ENCODE peak calls at places on chromosomes 12 and 14, in five cellular contexts. One of them, this sample, is unnamed. For H3K4me1, the result is how much of the 10 kb centered on the place peaks cover.

GRCh38 chr14:24630872-24631477 is 3.0 kb downstream of the GZMB start:
- DNase-seq in HCT116: no peak
- DNase-seq in stomach: peak
- DNase-seq in CD4-positive, alpha-beta memory T cell: no peak
- DNase-seq in heart right ventricle: no peak
- DNase-seq in this sample: no peak

GRCh38 chr14:72745991-72746980 is 147.6 kb downstream of the DPF3 start:
- DNase-seq in HCT116: no peak
- DNase-seq in stomach: peak
- DNase-seq in CD4-positive, alpha-beta memory T cell: no peak
- DNase-seq in heart right ventricle: no peak
- DNase-seq in this sample: no peak

GRCh38 chr12:6959376-6960290 is 8.5 kb downstream of the PTPN6 start:
- DNase-seq in CD4-positive, alpha-beta memory T cell: no peak
- DNase-seq in stomach: no peak
- DNase-seq in HCT116: no peak
- DNase-seq in heart right ventricle: peak
- DNase-seq in this sample: no peak

GRCh38 chr14:65210118-65210826 is 108.0 kb upstream of the MAX start:
- DNase-seq in CD4-positive, alpha-beta memory T cell: no peak
- DNase-seq in HCT116: no peak
- DNase-seq in heart right ventricle: no peak
- DNase-seq in stomach: no peak
- DNase-seq in this sample: peak

GRCh38 chr12:49644620-49644994 is 21.2 kb downstream of the PRPF40B start:
- DNase-seq in CD4-positive, alpha-beta memory T cell: peak
- DNase-seq in HCT116: peak
- DNase-seq in stomach: peak
- DNase-seq in heart right ventricle: peak
- DNase-seq in this sample: peak

GRCh38 chr14:64200170-64200569 is 94.0 kb downstream of the ESR2 start:
- DNase-seq in CD4-positive, alpha-beta memory T cell: no peak
- DNase-seq in HCT116: no peak
- DNase-seq in stomach: no peak
- DNase-seq in heart right ventricle: peak
- DNase-seq in this sample: no peak

GRCh38 chr12:78290606-78291345 is 460.1 kb downstream of the NAV3 start:
- DNase-seq in HCT116: no peak
- DNase-seq in heart right ventricle: no peak
- DNase-seq in stomach: no peak
- DNase-seq in CD4-positive, alpha-beta memory T cell: no peak
- DNase-seq in this sample: no peak

GRCh38 chr12:107386569-107386968 is 293.2 kb upstream of the CRY1 start:
- DNase-seq in CD4-positive, alpha-beta memory T cell: no peak
- DNase-seq in stomach: no peak
- DNase-seq in heart right ventricle: no peak
- DNase-seq in HCT116: no peak
- DNase-seq in this sample: no peak

GRCh38 chr12:22014783-22015144 is 31.3 kb upstream of the CMAS start:
- DNase-seq in CD4-positive, alpha-beta memory T cell: no peak
- DNase-seq in HCT116: no peak
- DNase-seq in stomach: no peak
- DNase-seq in heart right ventricle: peak
- DNase-seq in this sample: no peak

GRCh38 chr14:55585854-55586253 is 5.8 kb downstream of the KTN1 start:
- DNase-seq in stomach: no peak
- DNase-seq in CD4-positive, alpha-beta memory T cell: no peak
- DNase-seq in HCT116: no peak
- DNase-seq in heart right ventricle: no peak
- DNase-seq in this sample: no peak

GRCh38 chr14:94081386-94081820 is 293 bp downstream of the IFI27L1 start:
- DNase-seq in CD4-positive, alpha-beta memory T cell: no peak
- DNase-seq in HCT116: no peak
- DNase-seq in heart right ventricle: no peak
- DNase-seq in stomach: no peak
- DNase-seq in this sample: peak

GRCh38 chr12:129589503-129589902 is 314.3 kb downstream of the TMEM132D start:
- DNase-seq in CD4-positive, alpha-beta memory T cell: no peak
- DNase-seq in heart right ventricle: no peak
- DNase-seq in HCT116: no peak
- DNase-seq in stomach: no peak
- DNase-seq in this sample: no peak

GRCh38 chr12:113418213-113418879 is 3.8 kb upstream of the SDSL start:
- DNase-seq in stomach: no peak
- DNase-seq in HCT116: no peak
- DNase-seq in CD4-positive, alpha-beta memory T cell: no peak
- DNase-seq in heart right ventricle: peak
- DNase-seq in this sample: no peak

GRCh38 chr12:105523164-105524057 is 192.9 kb downstream of the C12orf75 start:
- DNase-seq in heart right ventricle: peak
- DNase-seq in CD4-positive, alpha-beta memory T cell: no peak
- DNase-seq in HCT116: no peak
- DNase-seq in stomach: no peak
- DNase-seq in this sample: no peak

GRCh38 chr12:111409403-111410228 is 3.9 kb downstream of the SH2B3 start:
- DNase-seq in HCT116: no peak
- DNase-seq in heart right ventricle: peak
- DNase-seq in stomach: no peak
- DNase-seq in CD4-positive, alpha-beta memory T cell: peak
- DNase-seq in this sample: no peak

GRCh38 chr14:32601908-32602307 is 272.8 kb downstream of the AKAP6 start:
- DNase-seq in stomach: no peak
- DNase-seq in HCT116: no peak
- DNase-seq in heart right ventricle: no peak
- DNase-seq in CD4-positive, alpha-beta memory T cell: no peak
- DNase-seq in this sample: no peak

GRCh38 chr14:43669355-43669754 is 837.7 kb downstream of the FSCB start:
- DNase-seq in stomach: no peak
- DNase-seq in CD4-positive, alpha-beta memory T cell: no peak
- DNase-seq in heart right ventricle: no peak
- DNase-seq in HCT116: no peak
- DNase-seq in this sample: no peak

GRCh38 chr14:22657861-22658260 is 13.7 kb upstream of the OR6J1 start:
- DNase-seq in CD4-positive, alpha-beta memory T cell: no peak
- DNase-seq in stomach: no peak
- DNase-seq in HCT116: no peak
- DNase-seq in heart right ventricle: no peak
- DNase-seq in this sample: peak

GRCh38 chr12:11753151-11753501 is 103.7 kb downstream of the ETV6 start:
- DNase-seq in HCT116: no peak
- DNase-seq in heart right ventricle: no peak
- DNase-seq in CD4-positive, alpha-beta memory T cell: no peak
- DNase-seq in stomach: no peak
- DNase-seq in this sample: peak

GRCh38 chr14:80762829-80763228 is 178.7 kb downstream of the CEP128 start:
- DNase-seq in heart right ventricle: no peak
- DNase-seq in stomach: no peak
- DNase-seq in CD4-positive, alpha-beta memory T cell: no peak
- DNase-seq in HCT116: no peak
- DNase-seq in this sample: no peak

GRCh38 chr12:1195513-1195912 is 204.5 kb downstream of the ERC1 start:
- DNase-seq in CD4-positive, alpha-beta memory T cell: no peak
- DNase-seq in HCT116: no peak
- DNase-seq in heart right ventricle: no peak
- DNase-seq in stomach: no peak
- DNase-seq in this sample: no peak
- H3K4me1 ChIP-seq in CD4-positive, alpha-beta memory T cell: under half
- H3K4me1 ChIP-seq in HCT116: under half
- H3K4me1 ChIP-seq in heart right ventricle: under half
- H3K4me1 ChIP-seq in stomach: under half
- H3K4me1 ChIP-seq in this sample: under half

GRCh38 chr12:51973560-51973959 is 22.1 kb downstream of the ACVR1B start:
- DNase-seq in heart right ventricle: no peak
- DNase-seq in CD4-positive, alpha-beta memory T cell: no peak
- DNase-seq in HCT116: no peak
- DNase-seq in stomach: no peak
- DNase-seq in this sample: no peak

GRCh38 chr12:51976376-51977160 is 25.1 kb downstream of the ACVR1B start:
- DNase-seq in stomach: no peak
- DNase-seq in heart right ventricle: no peak
- DNase-seq in CD4-positive, alpha-beta memory T cell: no peak
- DNase-seq in HCT116: no peak
- DNase-seq in this sample: no peak

GRCh38 chr12:51975196-51975595 is 23.7 kb downstream of the ACVR1B start:
- DNase-seq in CD4-positive, alpha-beta memory T cell: no peak
- DNase-seq in stomach: no peak
- DNase-seq in heart right ventricle: no peak
- DNase-seq in HCT116: no peak
- DNase-seq in this sample: no peak

GRCh38 chr12:51972849-51973273 is 21.4 kb downstream of the ACVR1B start:
- DNase-seq in HCT116: no peak
- DNase-seq in stomach: peak
- DNase-seq in heart right ventricle: no peak
- DNase-seq in CD4-positive, alpha-beta memory T cell: peak
- DNase-seq in this sample: no peak

GRCh38 chr12:51974646-51975045 is 23.1 kb downstream of the ACVR1B start:
- DNase-seq in CD4-positive, alpha-beta memory T cell: no peak
- DNase-seq in heart right ventricle: no peak
- DNase-seq in HCT116: no peak
- DNase-seq in stomach: no peak
- DNase-seq in this sample: no peak
- H3K4me1 ChIP-seq in CD4-positive, alpha-beta memory T cell: half or more
- H3K4me1 ChIP-seq in heart right ventricle: under half
- H3K4me1 ChIP-seq in HCT116: under half
- H3K4me1 ChIP-seq in stomach: half or more
- H3K4me1 ChIP-seq in this sample: under half

DNA sequence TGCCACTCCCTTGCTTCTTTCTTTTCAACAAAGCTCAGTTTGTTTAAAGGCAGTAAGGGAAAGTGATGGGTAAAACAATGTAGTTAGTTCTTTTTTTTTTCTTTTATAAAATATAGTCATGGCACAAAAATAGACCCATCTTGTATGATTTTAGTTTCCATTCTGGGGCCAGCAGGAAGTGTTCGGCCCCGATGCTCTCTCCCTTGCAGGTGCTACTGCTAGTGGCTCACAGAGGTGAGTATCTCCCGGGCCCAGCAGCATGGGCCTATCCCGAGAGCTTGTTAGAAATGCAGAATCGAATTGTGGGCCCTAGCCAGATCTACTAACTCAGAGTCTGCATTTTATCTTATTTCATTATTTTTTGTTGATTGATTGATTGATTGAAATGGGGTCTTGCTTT is 78.7 kb downstream of the SYNE3 start:
- DNase-seq in heart right ventricle: no peak
- DNase-seq in HCT116: no peak
- DNase-seq in CD4-positive, alpha-beta memory T cell: no peak
- DNase-seq in stomach: no peak
- DNase-seq in this sample: peak
- H3K4me1 ChIP-seq in heart right ventricle: under half
- H3K4me1 ChIP-seq in HCT116: under half
- H3K4me1 ChIP-seq in CD4-positive, alpha-beta memory T cell: under half
- H3K4me1 ChIP-seq in stomach: under half
- H3K4me1 ChIP-seq in this sample: under half

GRCh38 chr12:41439858-41440257 is 251.7 kb downstream of the PDZRN4 start:
- DNase-seq in CD4-positive, alpha-beta memory T cell: no peak
- DNase-seq in HCT116: no peak
- DNase-seq in heart right ventricle: no peak
- DNase-seq in stomach: no peak
- DNase-seq in this sample: peak

GRCh38 chr12:41442905-41443304 is 254.8 kb downstream of the PDZRN4 start:
- DNase-seq in heart right ventricle: no peak
- DNase-seq in HCT116: no peak
- DNase-seq in CD4-positive, alpha-beta memory T cell: no peak
- DNase-seq in stomach: no peak
- DNase-seq in this sample: no peak

GRCh38 chr12:41437578-41437977 is 249.5 kb downstream of the PDZRN4 start:
- DNase-seq in HCT116: no peak
- DNase-seq in CD4-positive, alpha-beta memory T cell: no peak
- DNase-seq in stomach: no peak
- DNase-seq in heart right ventricle: no peak
- DNase-seq in this sample: peak

GRCh38 chr12:41439134-41439533 is 251.0 kb downstream of the PDZRN4 start:
- DNase-seq in HCT116: no peak
- DNase-seq in CD4-positive, alpha-beta memory T cell: no peak
- DNase-seq in stomach: no peak
- DNase-seq in heart right ventricle: no peak
- DNase-seq in this sample: peak

DNA sequence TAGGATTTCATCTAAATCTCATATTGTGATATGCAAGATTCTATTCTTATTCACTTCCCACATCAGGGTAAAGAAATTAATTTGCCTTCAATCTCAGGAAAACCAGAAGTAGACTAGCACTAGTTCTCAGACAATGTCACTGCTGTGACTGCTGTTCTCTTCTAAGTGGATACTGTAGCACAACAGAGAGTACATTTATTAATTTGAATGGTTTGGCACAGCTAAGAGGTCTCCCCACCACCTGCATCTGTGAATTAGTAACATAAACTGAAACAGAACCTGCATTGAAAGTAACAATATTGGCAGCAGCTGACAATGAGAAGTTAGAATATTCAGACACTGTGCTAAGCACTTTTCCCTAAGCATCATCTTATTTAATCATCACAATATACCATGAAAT is 253.1 kb downstream of the PDZRN4 start:
- DNase-seq in stomach: no peak
- DNase-seq in HCT116: no peak
- DNase-seq in CD4-positive, alpha-beta memory T cell: no peak
- DNase-seq in heart right ventricle: no peak
- DNase-seq in this sample: peak
- H3K4me1 ChIP-seq in stomach: under half
- H3K4me1 ChIP-seq in HCT116: under half
- H3K4me1 ChIP-seq in CD4-positive, alpha-beta memory T cell: under half
- H3K4me1 ChIP-seq in heart right ventricle: under half
- H3K4me1 ChIP-seq in this sample: under half

GRCh38 chr14:91377700-91378652 is 39.6 kb downstream of the CCDC88C start:
- DNase-seq in stomach: no peak
- DNase-seq in CD4-positive, alpha-beta memory T cell: peak
- DNase-seq in heart right ventricle: no peak
- DNase-seq in HCT116: no peak
- DNase-seq in this sample: peak
- H3K4me1 ChIP-seq in stomach: half or more
- H3K4me1 ChIP-seq in CD4-positive, alpha-beta memory T cell: half or more
- H3K4me1 ChIP-seq in heart right ventricle: half or more
- H3K4me1 ChIP-seq in HCT116: under half
- H3K4me1 ChIP-seq in this sample: half or more

DNA sequence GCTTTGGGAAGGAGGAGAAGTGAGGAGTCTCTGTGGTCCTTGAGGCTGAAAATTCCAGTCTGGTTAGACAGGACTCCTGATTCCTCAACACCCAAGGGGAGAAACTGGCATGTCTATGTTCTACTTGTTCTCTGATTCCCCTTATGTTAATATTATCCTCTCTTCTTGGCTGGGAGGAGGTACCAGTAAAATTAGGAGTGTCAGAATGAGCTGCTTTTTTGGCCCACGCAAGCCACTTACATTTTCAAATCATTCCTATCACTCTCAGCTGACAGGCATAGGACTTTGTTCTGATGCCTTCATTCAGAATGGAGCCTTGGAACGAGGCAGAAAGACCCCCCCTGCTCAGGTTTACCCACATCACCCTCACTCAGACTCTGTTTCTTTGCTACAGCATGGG is 1077.2 kb downstream of the BCL11B start:
- DNase-seq in HCT116: no peak
- DNase-seq in CD4-positive, alpha-beta memory T cell: no peak
- DNase-seq in heart right ventricle: no peak
- DNase-seq in stomach: no peak
- DNase-seq in this sample: no peak
- H3K4me1 ChIP-seq in HCT116: under half
- H3K4me1 ChIP-seq in CD4-positive, alpha-beta memory T cell: half or more
- H3K4me1 ChIP-seq in heart right ventricle: under half
- H3K4me1 ChIP-seq in stomach: under half
- H3K4me1 ChIP-seq in this sample: under half

This sample was measured in MM.1S.